ENCODE peak calls at places on chromosomes 3 and 15, in five cellular contexts. One of them, this sample, is unnamed.

GRCh38 chr3:186742618-186743335 is 25.6 kb downstream of the KNG1 start:
- DNase-seq in bronchial epithelial cell: peak
- DNase-seq in G401: no peak
- DNase-seq in naive thymus-derived CD4-positive, alpha-beta T cell: no peak
- DNase-seq in ovary: no peak
- DNase-seq in this sample: no peak

GRCh38 chr3:172562881-172563835 is 39.9 kb upstream of the TNFSF10 start:
- DNase-seq in bronchial epithelial cell: peak
- DNase-seq in G401: no peak
- DNase-seq in naive thymus-derived CD4-positive, alpha-beta T cell: no peak
- DNase-seq in ovary: no peak
- DNase-seq in this sample: peak

GRCh38 chr3:151067158-151067557 is 18.3 kb upstream of the MED12L start:
- DNase-seq in bronchial epithelial cell: peak
- DNase-seq in G401: no peak
- DNase-seq in naive thymus-derived CD4-positive, alpha-beta T cell: no peak
- DNase-seq in ovary: no peak
- DNase-seq in this sample: no peak

GRCh38 chr15:25061808-25062550 is 107.2 kb downstream of the SNRPN start:
- DNase-seq in bronchial epithelial cell: no peak
- DNase-seq in G401: no peak
- DNase-seq in naive thymus-derived CD4-positive, alpha-beta T cell: no peak
- DNase-seq in ovary: peak
- DNase-seq in this sample: no peak

GRCh38 chr15:34927726-34928125 is 41.8 kb downstream of the AQR start:
- DNase-seq in bronchial epithelial cell: peak
- DNase-seq in G401: no peak
- DNase-seq in naive thymus-derived CD4-positive, alpha-beta T cell: no peak
- DNase-seq in ovary: no peak
- DNase-seq in this sample: no peak

GRCh38 chr3:11306815-11307589 is 34.8 kb downstream of the ATG7 start:
- DNase-seq in bronchial epithelial cell: no peak
- DNase-seq in G401: no peak
- DNase-seq in naive thymus-derived CD4-positive, alpha-beta T cell: no peak
- DNase-seq in ovary: peak
- DNase-seq in this sample: peak

GRCh38 chr3:51786247-51786646 is 7.2 kb upstream of the IQCF6 start:
- DNase-seq in bronchial epithelial cell: no peak
- DNase-seq in G401: no peak
- DNase-seq in naive thymus-derived CD4-positive, alpha-beta T cell: no peak
- DNase-seq in ovary: no peak
- DNase-seq in this sample: no peak

GRCh38 chr15:74400313-74400850 is 32.9 kb upstream of the CYP11A1 start:
- DNase-seq in bronchial epithelial cell: peak
- DNase-seq in G401: no peak
- DNase-seq in naive thymus-derived CD4-positive, alpha-beta T cell: no peak
- DNase-seq in ovary: no peak
- DNase-seq in this sample: peak

GRCh38 chr3:99614768-99615167 is 23.6 kb upstream of the COL8A1 start:
- DNase-seq in bronchial epithelial cell: no peak
- DNase-seq in G401: no peak
- DNase-seq in naive thymus-derived CD4-positive, alpha-beta T cell: no peak
- DNase-seq in ovary: no peak
- DNase-seq in this sample: no peak

This sample was measured in GF-D8.